ENCODE peak calls at places on chromosomes 1 and 21, in four cellular contexts. H is left lung, M is PC-9, X is AG04449. A is an unnamed sample.

GRCh38 chr1:84386716-84387479 is 11.4 kb upstream of the DNASE2B start:
- DNase-seq in H (no peak), X (no peak), M (peak; percentile 81), A (no peak)

GRCh38 chr1:241550318-241550717 is 18.1 kb downstream of the KMO start:
- DNase-seq in M (no peak), X (no peak), H (no peak), A (no peak)

GRCh38 chr1:10917513-10918454 is 94.7 kb upstream of the TARDBP start:
- DNase-seq in M (no peak), H (no peak), X (no peak), A (no peak)

GRCh38 chr21:15140321-15141019 is 75.7 kb upstream of the NRIP1 start:
- DNase-seq in M (no peak), H (no peak), X (no peak), A (peak; percentile 81)

GRCh38 chr1:243851129-243851756 is 1.2 kb upstream of the AKT3 start:
- DNase-seq in M (peak; percentile 70), H (no peak), X (no peak), A (no peak)

GRCh38 chr1:223776075-223776814 is 63.9 kb downstream of the CAPN2 start:
- DNase-seq in M (peak; percentile 98), H (no peak), X (peak; percentile 80), A (peak; percentile 60)

GRCh38 chr1:248243204-248243603 is 12.0 kb downstream of the OR2M4 start:
- DNase-seq in X (no peak), H (no peak), M (no peak), A (no peak)

GRCh38 chr21:46441961-46442498 is 16.7 kb upstream of the DIP2A start:
- DNase-seq in X (no peak), M (no peak), H (no peak), A (no peak)

GRCh38 chr1:62716397-62716796 is 28.2 kb upstream of the DOCK7 start:
- DNase-seq in H (no peak), M (no peak), X (no peak), A (no peak)

GRCh38 chr1:92973203-92973907 is 12.1 kb upstream of the DIPK1A start:
- DNase-seq in H (no peak), M (no peak), X (no peak), A (no peak)

GRCh38 chr1:58745666-58746065 is 38.2 kb downstream of the JUN start:
- DNase-seq in M (no peak), H (no peak), X (no peak), A (no peak)

GRCh38 chr1:175376194-175376593 is 183.6 kb upstream of the KIAA0040 start:
- DNase-seq in H (no peak), X (no peak), M (no peak), A (no peak)

GRCh38 chr1:246447501-246447900 is 59.6 kb downstream of the SMYD3 start:
- DNase-seq in X (no peak), H (no peak), M (no peak), A (no peak)

GRCh38 chr1:156957634-156958033 is 37.2 kb downstream of the LRRC71 start:
- DNase-seq in M (peak; percentile 85), H (no peak), X (no peak), A (no peak)

GRCh38 chr21:27649323-27649722 is 682.4 kb upstream of the ADAMTS5 start:
- DNase-seq in M (no peak), H (no peak), X (peak; percentile 88), A (peak; percentile 82)

GRCh38 chr1:9292361-9293240 is at the start of gene SPSB1:
- DNase-seq in H (peak; percentile 91), M (peak; percentile 37), X (no peak), A (no peak)

GRCh38 chr1:164369698-164370365 is 189.2 kb upstream of the PBX1 start:
- DNase-seq in H (no peak), X (no peak), M (no peak), A (no peak)

GRCh38 chr1:110672753-110673108 is 2.0 kb downstream of the KCNA3 start:
- DNase-seq in X (no peak), H (no peak), M (no peak), A (no peak)

GRCh38 chr1:117622726-117623125 is 16.9 kb downstream of the TENT5C start:
- DNase-seq in X (no peak), M (no peak), H (no peak), A (no peak)

GRCh38 chr21:33541105-33541711 is 709 bp downstream of the GART start:
- DNase-seq in M (no peak), H (no peak), X (no peak), A (no peak)

GRCh38 chr21:42302794-42303193 is 12.4 kb downstream of the TFF3 start:
- DNase-seq in M (no peak), X (no peak), H (no peak), A (no peak)

GRCh38 chr1:1079408-1080121 is 5.5 kb upstream of the RNF223 start:
- DNase-seq in X (peak; percentile 55), M (peak; percentile 96), H (peak; percentile 90), A (peak; percentile 90)

GRCh38 chr1:61839702-61840101 is 97.4 kb downstream of the PATJ start:
- DNase-seq in H (no peak), M (peak; percentile 70), X (peak; percentile 49), A (peak; percentile 44)

GRCh38 chr1:154831470-154831869 is 38.6 kb downstream of the KCNN3 start:
- DNase-seq in H (no peak), X (no peak), M (no peak), A (no peak)

GRCh38 chr1:3822421-3822820 is 26.1 kb upstream of the LRRC47 start:
- DNase-seq in H (no peak), X (no peak), M (no peak), A (no peak)

GRCh38 chr1:3821934-3822307 is 25.6 kb upstream of the LRRC47 start:
- DNase-seq in H (no peak), M (no peak), X (no peak), A (no peak)

GRCh38 chr1:3831689-3832088 is 25.3 kb downstream of the CEP104 start:
- DNase-seq in X (no peak), H (no peak), M (no peak), A (no peak)

GRCh38 chr1:3824650-3825049 is 28.4 kb upstream of the LRRC47 start:
- DNase-seq in H (no peak), M (no peak), X (no peak), A (no peak)

DNA sequence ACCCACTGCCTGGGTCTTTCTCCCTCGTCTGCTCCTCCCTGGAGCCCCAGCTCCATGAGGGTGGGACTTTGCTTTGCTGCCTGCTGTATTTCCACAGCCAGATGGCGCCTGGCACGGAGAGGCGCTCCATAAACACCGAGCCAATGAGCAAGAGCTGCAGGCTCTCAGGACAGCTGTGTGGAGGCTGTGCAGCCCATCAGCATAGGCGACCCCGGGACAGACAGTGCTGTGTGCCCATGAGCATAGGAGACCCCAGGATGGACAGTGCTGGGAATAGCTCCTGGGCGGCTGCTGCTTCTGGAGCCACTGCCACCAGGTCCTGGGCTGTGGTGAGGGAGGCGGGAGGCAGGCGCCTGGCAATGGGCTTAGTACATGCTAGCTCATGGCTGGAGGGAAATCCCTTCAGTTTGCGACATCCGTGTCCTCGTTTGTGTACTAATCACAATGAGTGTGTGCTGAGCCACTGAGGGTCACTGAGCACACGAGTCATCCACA is 29.2 kb downstream of the CEP104 start:
- DNase-seq in H (no peak), M (no peak), X (no peak), A (peak; percentile 26)
- TF ChIP-seq CTCF in H (no peak), M (no peak), X (no peak), A (peak; percentile 40)

GRCh38 chr21:31348188-31348587 is 4.1 kb upstream of the TIAM1 start:
- DNase-seq in M (no peak), X (no peak), H (no peak), A (no peak)

GRCh38 chr21:31346256-31346821 is 2.3 kb upstream of the TIAM1 start:
- DNase-seq in H (no peak), X (peak; percentile 33), M (no peak), A (no peak)

GRCh38 chr21:31343680-31344480 is at the start of gene TIAM1:
- DNase-seq in M (peak; percentile 82), X (peak; percentile 23), H (peak; percentile 80), A (no peak)

GRCh38 chr21:31349208-31349607 is 5.1 kb upstream of the TIAM1 start:
- DNase-seq in M (no peak), X (no peak), H (no peak), A (no peak)

GRCh38 chr21:31347435-31348032 is 3.5 kb upstream of the TIAM1 start:
- DNase-seq in M (no peak), X (no peak), H (no peak), A (no peak)
- TF ChIP-seq CTCF in M (peak; percentile 63), X (peak; percentile 59), H (peak; percentile 14), A (peak; percentile 70)

GRCh38 chr1:38990746-38991637 is at the start of gene AKIRIN1:
- DNase-seq in H (peak; percentile 100), M (peak; percentile 86), X (peak; percentile 75), A (peak; percentile 89)
- TF ChIP-seq CTCF in H (peak; percentile 41), M (peak; percentile 21), X (no peak), A (no peak)

DNA sequence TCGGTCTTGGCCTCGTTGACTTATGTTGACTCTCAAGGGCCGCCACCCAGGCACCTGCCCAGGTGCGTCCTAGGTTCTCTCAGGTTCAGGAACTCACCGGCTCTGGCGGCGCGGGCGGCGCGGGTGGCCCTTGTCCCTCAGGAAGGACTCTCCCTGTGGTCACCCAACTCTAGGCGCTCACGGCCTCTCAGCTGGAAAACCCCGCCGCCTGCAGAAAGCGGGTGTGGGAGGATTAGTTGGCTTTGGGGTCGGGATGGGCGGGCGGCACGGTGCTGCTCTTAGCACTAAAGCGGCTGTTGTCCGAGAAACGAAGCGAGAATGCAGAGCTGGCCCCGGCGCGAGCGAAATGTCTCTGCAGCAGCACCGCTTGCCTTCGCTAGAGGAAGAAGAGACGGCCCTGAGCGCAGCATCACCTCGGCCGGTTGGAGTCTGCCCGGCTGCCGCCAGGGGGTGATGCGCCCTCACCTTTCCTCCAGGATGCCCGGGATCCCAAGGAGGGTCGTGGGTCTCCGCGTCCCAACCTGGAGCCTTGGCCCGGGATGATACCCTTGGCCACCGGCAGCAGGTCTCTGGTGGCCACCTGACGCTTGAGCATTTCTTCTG is 8.1 kb upstream of the TADA1 start:
- DNase-seq in H (peak; percentile 83), X (no peak), M (no peak), A (no peak)
- TF ChIP-seq CTCF in H (peak; percentile 52), X (peak; percentile 63), M (no peak), A (peak; percentile 86)